ENCODE peak calls at places on chromosomes 4 and X, in eight cellular contexts. H is choroid plexus epithelial cell; D is GM13977; O is cardiac muscle cell; W is stimulated activated naive B cell treated with anti-CD40 and anti-IgM and Interleukin-4, amounts not matched to agents 10 μg/mL and 1 μg/mL and 100 μg/mL, for 72 hours; M is HTR-8/SVneo; L is PC-3; S is GF-D8. K is an unnamed sample.

GRCh38 chr4:140702096-140702757 is 54.0 kb downstream of the TBC1D9 start:
- DNase-seq in H (no peak), D (no peak), O (no peak), W (no peak), M (no peak), L (no peak), S (no peak), K (no peak)

GRCh38 chr4:1968667-1969295 is 40.0 kb downstream of the NELFA start:
- DNase-seq in H (no peak), D (no peak), O (no peak), W (no peak), M (no peak), L (no peak), S (no peak), K (no peak)

GRCh38 chr4:15929555-15929954 is 9.0 kb downstream of the FGFBP1 start:
- DNase-seq in H (no peak), D (no peak), O (no peak), W (no peak), M (no peak), L (no peak), S (no peak), K (no peak)

GRCh38 chr4:93759506-93759905 is 69.0 kb upstream of the ATOH1 start:
- DNase-seq in H (no peak), D (no peak), O (no peak), W (no peak), M (no peak), L (no peak), S (no peak), K (no peak)

GRCh38 chrX:11334165-11334564 is 41.0 kb downstream of the AMELX start:
- DNase-seq in H (no peak), D (no peak), O (no peak), W (no peak), M (no peak), L (peak), S (no peak), K (no peak)

GRCh38 chr4:55758081-55758480 is 61.5 kb upstream of the EXOC1L start:
- DNase-seq in H (no peak), D (no peak), O (no peak), W (no peak), M (no peak), L (no peak), S (no peak), K (no peak)

GRCh38 chr4:88195666-88196365 is 37.4 kb upstream of the ABCG2 start:
- DNase-seq in H (no peak), D (no peak), O (no peak), W (no peak), M (no peak), L (peak), S (no peak), K (no peak)

GRCh38 chr4:127781303-127782024 is 658 bp upstream of the HSPA4L start:
- DNase-seq in H (peak), D (peak), O (peak), W (no peak), M (no peak), L (peak), S (no peak), K (no peak)

GRCh38 chrX:75230296-75230695 is 43.6 kb upstream of the UPRT start:
- DNase-seq in H (no peak), D (no peak), O (no peak), W (no peak), M (no peak), L (no peak), S (no peak), K (no peak)

GRCh38 chr4:152680988-152681731 is 1.4 kb upstream of the TMEM154 start:
- DNase-seq in H (peak), D (no peak), O (peak), W (no peak), M (peak), L (peak), S (peak), K (no peak)

GRCh38 chrX:40573763-40574162 is 7.0 kb upstream of the ATP6AP2 start:
- DNase-seq in H (peak), D (no peak), O (peak), W (no peak), M (no peak), L (peak), S (no peak), K (no peak)

GRCh38 chrX:124332481-124333424 is at the start of gene TEX13D:
- DNase-seq in H (no peak), D (no peak), O (no peak), W (no peak), M (no peak), L (no peak), S (no peak), K (no peak)

GRCh38 chrX:41329101-41329500 is 4.9 kb upstream of the DDX3X start:
- DNase-seq in H (no peak), D (no peak), O (no peak), W (no peak), M (no peak), L (no peak), S (no peak), K (no peak)

GRCh38 chr4:22573198-22573597 is 57.3 kb upstream of the ADGRA3 start:
- DNase-seq in H (no peak), D (no peak), O (peak), W (no peak), M (no peak), L (no peak), S (no peak), K (no peak)

GRCh38 chr4:66590488-66591215 is 920.4 kb upstream of the EPHA5 start:
- DNase-seq in H (peak), D (no peak), O (peak), W (no peak), M (no peak), L (peak), S (no peak), K (no peak)

GRCh38 chr4:340011-340410 is 2.4 kb downstream of the ZNF141 start:
- DNase-seq in H (peak), D (no peak), O (peak), W (no peak), M (no peak), L (no peak), S (no peak), K (no peak)

GRCh38 chr4:143443728-143444127 is 69.8 kb upstream of the SMARCA5 start:
- DNase-seq in H (peak), D (no peak), O (no peak), W (no peak), M (no peak), L (no peak), S (no peak), K (no peak)

GRCh38 chrX:104324461-104324860 is 69.7 kb upstream of the ESX1 start:
- DNase-seq in H (no peak), D (no peak), O (no peak), W (no peak), M (no peak), L (no peak), S (no peak), K (no peak)

GRCh38 chr4:90198086-90198847 is 71.1 kb downstream of the CCSER1 start:
- DNase-seq in H (no peak), D (no peak), O (no peak), W (no peak), M (no peak), L (no peak), S (no peak), K (no peak)

GRCh38 chr4:6769138-6769983 is 13.2 kb upstream of the KIAA0232 start:
- DNase-seq in H (no peak), D (no peak), O (no peak), W (no peak), M (no peak), L (no peak), S (no peak), K (no peak)

GRCh38 chr4:93199492-93199891 is 629.1 kb upstream of the ATOH1 start:
- DNase-seq in H (peak), D (peak), O (peak), W (no peak), M (peak), L (peak), S (no peak), K (no peak)

GRCh38 chr4:57048590-57049304 is 61.4 kb downstream of the IGFBP7 start:
- DNase-seq in H (no peak), D (no peak), O (no peak), W (no peak), M (no peak), L (peak), S (no peak), K (no peak)

GRCh38 chr4:158865520-158866177 is 96.8 kb downstream of the FNIP2 start:
- DNase-seq in H (no peak), D (peak), O (no peak), W (no peak), M (no peak), L (no peak), S (no peak), K (no peak)

GRCh38 chrX:134396174-134396573 is 63.8 kb upstream of the HPRT1 start:
- DNase-seq in H (peak), D (no peak), O (peak), W (no peak), M (no peak), L (peak), S (no peak), K (no peak)

GRCh38 chrX:120781416-120781815 is 94.2 kb downstream of the CT47B1 start:
- DNase-seq in H (peak), D (no peak), O (peak), W (no peak), M (no peak), L (no peak), S (no peak), K (no peak)

GRCh38 chr4:173145111-173145510 is 23.5 kb upstream of the GALNT7 start:
- DNase-seq in H (no peak), D (no peak), O (no peak), W (no peak), M (no peak), L (no peak), S (no peak), K (no peak)

GRCh38 chr4:101599620-101600019 is 190.9 kb upstream of the BANK1 start:
- DNase-seq in H (peak), D (no peak), O (peak), W (no peak), M (no peak), L (peak), S (no peak), K (no peak)

GRCh38 chrX:69808375-69808774 is 192.5 kb downstream of the EDA start:
- DNase-seq in H (no peak), D (no peak), O (no peak), W (no peak), M (no peak), L (no peak), S (no peak), K (no peak)

GRCh38 chrX:121161501-121161933 is 114.1 kb downstream of the GLUD2 start:
- DNase-seq in H (no peak), D (no peak), O (no peak), W (no peak), M (no peak), L (no peak), S (no peak), K (no peak)

GRCh38 chr4:52713456-52713937 is 37.7 kb downstream of the ERVMER34-1 start:
- DNase-seq in H (peak), D (no peak), O (peak), W (no peak), M (no peak), L (peak), S (no peak), K (no peak)

GRCh38 chrX:38166478-38167083 is 54.1 kb downstream of the SRPX start:
- DNase-seq in H (peak), D (peak), O (peak), W (no peak), M (peak), L (peak), S (no peak), K (no peak)

GRCh38 chr4:164204434-164204833 is 549.5 kb upstream of the SMIM31 start:
- DNase-seq in H (peak), D (no peak), O (peak), W (no peak), M (peak), L (peak), S (no peak), K (no peak)

GRCh38 chr4:126957555-126958440 is 675.0 kb upstream of the INTU start:
- DNase-seq in H (peak), D (no peak), O (peak), W (no peak), M (no peak), L (no peak), S (no peak), K (no peak)

GRCh38 chrX:132614297-132614696 is 125.5 kb upstream of the MBNL3 start:
- DNase-seq in H (peak), D (no peak), O (no peak), W (no peak), M (no peak), L (peak), S (no peak), K (peak)

GRCh38 chr4:157014621-157015591 is 43.3 kb upstream of the PDGFC start:
- DNase-seq in H (peak), D (no peak), O (peak), W (no peak), M (peak), L (peak), S (no peak), K (no peak)

GRCh38 chrX:50818986-50819385 is 5.0 kb upstream of the SHROOM4 start:
- DNase-seq in H (peak), D (no peak), O (no peak), W (no peak), M (no peak), L (no peak), S (no peak), K (no peak)

K was measured in NCI-H1048.